ENCODE peak calls at places on chromosome 20, in six cellular contexts. Y is NAMALWA, K is OCI-M1, R is lower lobe of right lung, V is T-helper 2 cell, G is Right ventricle myocardium inferior. J is an unnamed sample.

GRCh38 chr20:43771791-43772190 is 45.0 kb upstream of the GTSF1L start:
- DNase-seq in V (no peak), K (no peak), G (no peak), Y (no peak), R (no peak), J (no peak)

GRCh38 chr20:13995841-13996240 is 525 bp downstream of the MACROD2 start:
- DNase-seq in Y (no peak), R (peak), G (peak), V (no peak), K (no peak), J (no peak)

GRCh38 chr20:63807654-63808053 is 23.4 kb downstream of the ZBTB46 start:
- DNase-seq in K (no peak), R (no peak), Y (no peak), G (no peak), V (no peak), J (no peak)

GRCh38 chr20:51267679-51268078 is 244.8 kb upstream of the KCNG1 start:
- DNase-seq in K (no peak), V (no peak), R (no peak), Y (no peak), G (no peak), J (no peak)

GRCh38 chr20:11302436-11302835 is 615.3 kb upstream of the BTBD3 start:
- DNase-seq in G (no peak), Y (no peak), R (no peak), V (no peak), K (no peak), J (no peak)

GRCh38 chr20:973785-974194 is 28.3 kb downstream of the RSPO4 start:
- DNase-seq in R (no peak), Y (peak), K (peak), G (no peak), V (no peak), J (peak)

GRCh38 chr20:62792182-62792939 is 3.9 kb upstream of the MRGBP start:
- DNase-seq in K (no peak), Y (no peak), R (no peak), G (no peak), V (no peak), J (no peak)

GRCh38 chr20:37131486-37131885 is 35.7 kb upstream of the RBL1 start:
- DNase-seq in Y (no peak), G (no peak), R (no peak), V (no peak), K (no peak), J (no peak)

GRCh38 chr20:48090314-48090713 is 305.0 kb upstream of the SULF2 start:
- DNase-seq in R (no peak), Y (no peak), V (no peak), G (no peak), K (no peak), J (no peak)

GRCh38 chr20:12262747-12263146 is 345.1 kb downstream of the BTBD3 start:
- DNase-seq in R (no peak), V (no peak), Y (no peak), K (no peak), G (no peak), J (no peak)

GRCh38 chr20:38664284-38664683 is 60.0 kb upstream of the SLC32A1 start:
- DNase-seq in V (no peak), G (no peak), R (no peak), K (no peak), Y (no peak), J (no peak)

GRCh38 chr20:13262701-13263335 is 41.7 kb downstream of the ISM1 start:
- DNase-seq in V (no peak), K (no peak), Y (no peak), R (no peak), G (no peak), J (no peak)

GRCh38 chr20:34302312-34302722 is 838 bp downstream of the AHCY start:
- DNase-seq in V (no peak), G (no peak), K (peak), R (no peak), Y (no peak), J (no peak)

GRCh38 chr20:13492001-13492480 is 146.7 kb downstream of the TASP1 start:
- DNase-seq in Y (no peak), R (no peak), V (no peak), K (no peak), G (no peak), J (no peak)

GRCh38 chr20:37188787-37189186 is 9.4 kb upstream of the MROH8 start:
- DNase-seq in K (no peak), R (no peak), V (no peak), G (no peak), Y (no peak), J (no peak)